ENCODE peak calls at places on chromosomes 7 and 10, in five cellular contexts. One of them, this sample, is unnamed.

GRCh38 chr10:34083567-34083966 is 731.5 kb downstream of the PARD3 start:
- DNase-seq in lower leg skin: no peak
- DNase-seq in effector memory CD8-positive, alpha-beta T cell: no peak
- DNase-seq in GM03348: no peak
- DNase-seq in hypothalamus: no peak
- DNase-seq in this sample: no peak

GRCh38 chr7:130196476-130196875 is 8.7 kb downstream of the TMEM209 start:
- DNase-seq in lower leg skin: no peak
- DNase-seq in effector memory CD8-positive, alpha-beta T cell: no peak
- DNase-seq in GM03348: no peak
- DNase-seq in hypothalamus: no peak
- DNase-seq in this sample: no peak

GRCh38 chr10:78491812-78492211 is 458.1 kb downstream of the RPS24 start:
- DNase-seq in lower leg skin: no peak
- DNase-seq in effector memory CD8-positive, alpha-beta T cell: no peak
- DNase-seq in GM03348: no peak
- DNase-seq in hypothalamus: no peak
- DNase-seq in this sample: no peak

GRCh38 chr10:86258488-86258887 is 108.1 kb downstream of the GRID1 start:
- DNase-seq in lower leg skin: no peak
- DNase-seq in effector memory CD8-positive, alpha-beta T cell: no peak
- DNase-seq in GM03348: no peak
- DNase-seq in hypothalamus: peak; percentile 71
- DNase-seq in this sample: no peak

GRCh38 chr7:135938086-135938485 is 39.1 kb downstream of the MTPN start:
- DNase-seq in lower leg skin: no peak
- DNase-seq in effector memory CD8-positive, alpha-beta T cell: no peak
- DNase-seq in GM03348: no peak
- DNase-seq in hypothalamus: no peak
- DNase-seq in this sample: no peak

GRCh38 chr7:93945083-93945482 is 23.5 kb downstream of the GNG11 start:
- DNase-seq in lower leg skin: no peak
- DNase-seq in effector memory CD8-positive, alpha-beta T cell: no peak
- DNase-seq in GM03348: no peak
- DNase-seq in hypothalamus: no peak
- DNase-seq in this sample: no peak

GRCh38 chr7:37330775-37331174 is 117.9 kb downstream of the ELMO1 start:
- DNase-seq in lower leg skin: no peak
- DNase-seq in effector memory CD8-positive, alpha-beta T cell: no peak
- DNase-seq in GM03348: no peak
- DNase-seq in hypothalamus: no peak
- DNase-seq in this sample: no peak

GRCh38 chr10:112844681-112845080 is 105.4 kb upstream of the TCF7L2 start:
- DNase-seq in lower leg skin: no peak
- DNase-seq in effector memory CD8-positive, alpha-beta T cell: no peak
- DNase-seq in GM03348: no peak
- DNase-seq in hypothalamus: no peak
- DNase-seq in this sample: no peak

GRCh38 chr7:80410081-80410480 is 101.8 kb downstream of the GNAT3 start:
- DNase-seq in lower leg skin: no peak
- DNase-seq in effector memory CD8-positive, alpha-beta T cell: no peak
- DNase-seq in GM03348: peak; percentile 11
- DNase-seq in hypothalamus: no peak
- DNase-seq in this sample: no peak

GRCh38 chr7:149004405-149005370 is 23.6 kb downstream of the PDIA4 start:
- DNase-seq in lower leg skin: no peak
- DNase-seq in effector memory CD8-positive, alpha-beta T cell: no peak
- DNase-seq in GM03348: no peak
- DNase-seq in hypothalamus: no peak
- DNase-seq in this sample: no peak

GRCh38 chr10:132942101-132942739 is at the start of gene CFAP46:
- DNase-seq in lower leg skin: no peak
- DNase-seq in effector memory CD8-positive, alpha-beta T cell: no peak
- DNase-seq in GM03348: peak; percentile 71
- DNase-seq in hypothalamus: peak; percentile 48
- DNase-seq in this sample: no peak

GRCh38 chr10:31620236-31621151 is 301.5 kb downstream of the ZEB1 start:
- DNase-seq in lower leg skin: peak; percentile 75
- DNase-seq in effector memory CD8-positive, alpha-beta T cell: no peak
- DNase-seq in GM03348: peak; percentile 77
- DNase-seq in hypothalamus: no peak
- DNase-seq in this sample: no peak

GRCh38 chr7:90192876-90193765 is 18.4 kb upstream of the STEAP2 start:
- DNase-seq in lower leg skin: no peak
- DNase-seq in effector memory CD8-positive, alpha-beta T cell: no peak
- DNase-seq in GM03348: peak; percentile 38
- DNase-seq in hypothalamus: no peak
- DNase-seq in this sample: no peak

GRCh38 chr10:131147301-131147975 is 164.1 kb downstream of the TCERG1L start:
- DNase-seq in lower leg skin: no peak
- DNase-seq in effector memory CD8-positive, alpha-beta T cell: no peak
- DNase-seq in GM03348: no peak
- DNase-seq in hypothalamus: no peak
- DNase-seq in this sample: no peak

GRCh38 chr10:121553861-121554264 is 44.4 kb downstream of the FGFR2 start:
- DNase-seq in lower leg skin: peak; percentile 54
- DNase-seq in effector memory CD8-positive, alpha-beta T cell: no peak
- DNase-seq in GM03348: no peak
- DNase-seq in hypothalamus: no peak
- DNase-seq in this sample: no peak

This sample was measured in T-helper 2 cell.